ENCODE peak calls at places on chromosomes 1 and 21, in eight cellular contexts. A is naive thymus-derived CD4-positive, alpha-beta T cell; Y is H9; S is cardiac muscle cell; F is esophagus squamous epithelium; Z is upper lobe of right lung; Q is mesendoderm; N is CD8-positive, alpha-beta T cell. R is an unnamed sample. For H3K4me1, the result is how much of the 10 kb centered on the place peaks cover.

GRCh38 chr1:105779727-105780126 is 1276.7 kb upstream of the PRMT6 start:
- DNase-seq in Z (no peak), N (no peak), Y (no peak), Q (no peak), S (no peak), F (no peak), A (no peak), R (no peak)

GRCh38 chr1:78005755-78006154 is 1.0 kb downstream of the DNAJB4 start:
- DNase-seq in N (no peak), F (no peak), Y (no peak), S (peak), Q (no peak), Z (no peak), A (peak), R (peak)

GRCh38 chr1:212291505-212292134 is 6.4 kb downstream of the PPP2R5A start:
- DNase-seq in S (peak), N (no peak), Q (peak), Z (no peak), F (no peak), Y (no peak), A (peak), R (peak)

GRCh38 chr1:157135646-157136045 is 2.5 kb downstream of the ETV3 start:
- DNase-seq in Y (no peak), Q (no peak), N (no peak), Z (no peak), A (no peak), S (peak), F (no peak), R (no peak)

GRCh38 chr1:110084226-110085078 is 14.0 kb upstream of the ALX3 start:
- DNase-seq in Z (peak), Y (no peak), S (peak), F (no peak), N (no peak), Q (no peak), A (peak), R (no peak)

GRCh38 chr1:70003509-70003908 is 201.9 kb downstream of the LRRC40 start:
- DNase-seq in N (no peak), F (no peak), Z (no peak), S (no peak), Y (no peak), Q (no peak), A (no peak), R (no peak)

GRCh38 chr1:1356796-1357401 is 1.5 kb downstream of the MXRA8 start:
- DNase-seq in Q (no peak), Y (no peak), A (no peak), F (no peak), S (no peak), N (no peak), Z (no peak), R (no peak)

GRCh38 chr1:97164276-97164639 is 442.7 kb downstream of the PTBP2 start:
- DNase-seq in Q (no peak), N (no peak), Y (no peak), F (no peak), Z (no peak), S (no peak), A (no peak), R (no peak)

GRCh38 chr1:195733826-195734225 is 874.4 kb downstream of the KCNT2 start:
- DNase-seq in A (no peak), Z (no peak), N (no peak), Q (peak), S (no peak), Y (peak), F (no peak), R (peak)

GRCh38 chr1:21704055-21704660 is 35.0 kb upstream of the RAP1GAP start:
- DNase-seq in A (no peak), Y (no peak), S (no peak), F (no peak), Q (no peak), N (no peak), Z (no peak), R (no peak)

GRCh38 chr1:93995837-93996526 is 86.8 kb upstream of the GCLM start:
- DNase-seq in A (no peak), Y (no peak), Q (no peak), F (no peak), Z (no peak), N (no peak), S (no peak), R (no peak)

GRCh38 chr1:1259119-1259488 is 12.6 kb upstream of the C1QTNF12 start:
- DNase-seq in S (no peak), A (no peak), Q (no peak), Y (no peak), Z (no peak), N (no peak), F (no peak), R (no peak)

GRCh38 chr1:205748398-205749093 is 1.4 kb downstream of the NUCKS1 start:
- DNase-seq in F (no peak), A (peak), Q (peak), Y (no peak), N (no peak), Z (no peak), S (peak), R (peak)

GRCh38 chr1:30514945-30515344 is 208.4 kb downstream of the MATN1 start:
- DNase-seq in A (no peak), F (no peak), Y (peak), Q (no peak), S (no peak), N (no peak), Z (no peak), R (no peak)

GRCh38 chr1:87961992-87962391 is 633.3 kb downstream of the LMO4 start:
- DNase-seq in F (no peak), N (no peak), Q (no peak), Y (no peak), A (no peak), S (peak), Z (no peak), R (no peak)

GRCh38 chr1:70805641-70806040 is 242.0 kb downstream of the PTGER3 start:
- DNase-seq in F (no peak), N (no peak), Q (no peak), S (no peak), Y (no peak), A (no peak), Z (no peak), R (no peak)

GRCh38 chr1:37795340-37796110 is 1.9 kb downstream of the MANEAL start:
- DNase-seq in A (peak), Q (peak), Y (peak), Z (peak), S (peak), F (no peak), N (peak), R (peak)

GRCh38 chr1:32335951-32336867 is at the start of gene MARCKSL1:
- DNase-seq in Y (peak), S (peak), A (peak), Q (peak), F (no peak), N (peak), Z (peak), R (peak)

GRCh38 chr1:230531103-230531502 is 105.0 kb upstream of the PGBD5 start:
- DNase-seq in A (no peak), S (no peak), N (no peak), Q (no peak), Z (no peak), F (no peak), Y (no peak), R (no peak)

GRCh38 chr1:227994632-227995300 is 12.0 kb upstream of the WNT3A start:
- DNase-seq in A (no peak), N (no peak), Q (no peak), Z (no peak), F (no peak), Y (no peak), S (no peak), R (no peak)

GRCh38 chr1:156480411-156481192 is 20.0 kb downstream of the MEF2D start:
- DNase-seq in N (peak), F (no peak), A (peak), Z (peak), Q (peak), S (peak), Y (peak), R (no peak)

GRCh38 chr21:45089964-45090363 is 15.6 kb downstream of the ADARB1 start:
- DNase-seq in F (no peak), Q (no peak), S (no peak), Y (no peak), A (no peak), N (no peak), Z (no peak), R (no peak)
- H3K4me1 ChIP-seq in F (under half), Q (under half), S (under half), Y (under half), A (under half), N (half or more), Z (under half), R (under half)

GRCh38 chr1:83034846-83035245 is 964.1 kb downstream of the TTLL7 start:
- DNase-seq in Y (no peak), F (no peak), S (no peak), A (no peak), Z (no peak), Q (no peak), N (no peak), R (peak)

GRCh38 chr1:83029050-83029449 is 969.9 kb downstream of the TTLL7 start:
- DNase-seq in A (no peak), Z (no peak), S (no peak), Q (peak), N (no peak), F (no peak), Y (no peak), R (no peak)

GRCh38 chr1:83028467-83028866 is 970.5 kb downstream of the TTLL7 start:
- DNase-seq in Z (no peak), Q (no peak), A (no peak), Y (no peak), F (no peak), N (no peak), S (no peak), R (no peak)

GRCh38 chr1:83029916-83030315 is 969.0 kb downstream of the TTLL7 start:
- DNase-seq in N (no peak), Q (no peak), S (no peak), A (no peak), Y (no peak), Z (no peak), F (no peak), R (no peak)

GRCh38 chr1:83033682-83034081 is 965.2 kb downstream of the TTLL7 start:
- DNase-seq in Y (no peak), S (no peak), Q (peak), N (no peak), Z (no peak), A (no peak), F (no peak), R (no peak)
- H3K27ac ChIP-seq in Y (no peak), S (no peak), Q (no peak), N (no peak), Z (no peak), A (no peak), F (no peak), R (no peak)

GRCh38 chr1:8396083-8396911 is 78.4 kb downstream of the SLC45A1 start:
- DNase-seq in S (peak), N (no peak), Y (no peak), Q (peak), Z (no peak), A (no peak), F (no peak), R (no peak)

GRCh38 chr1:8395433-8395866 is 77.5 kb downstream of the SLC45A1 start:
- DNase-seq in N (peak), F (no peak), Y (no peak), Q (no peak), A (peak), S (no peak), Z (no peak), R (no peak)

GRCh38 chr1:8392522-8392921 is 74.6 kb downstream of the SLC45A1 start:
- DNase-seq in Y (no peak), S (peak), Q (no peak), F (no peak), N (no peak), A (no peak), Z (no peak), R (no peak)

GRCh38 chr1:8396912-8397406 is 79.0 kb downstream of the SLC45A1 start:
- DNase-seq in N (no peak), A (no peak), Q (peak), F (no peak), Y (no peak), Z (no peak), S (peak), R (peak)

GRCh38 chr1:8394456-8395321 is 76.8 kb downstream of the SLC45A1 start:
- DNase-seq in Y (no peak), S (peak), Q (no peak), A (no peak), Z (no peak), N (no peak), F (no peak), R (no peak)
- H3K4me1 ChIP-seq in Y (under half), S (under half), Q (under half), A (under half), Z (under half), N (under half), F (under half), R (under half)

GRCh38 chr21:42190492-42190875 is 28.5 kb upstream of the ABCG1 start:
- DNase-seq in A (no peak), Z (no peak), Q (no peak), S (no peak), Y (no peak), N (no peak), F (no peak), R (no peak)
- H3K27ac ChIP-seq in A (no peak), Z (no peak), Q (no peak), S (no peak), Y (no peak), N (no peak), F (no peak), R (no peak)

DNA sequence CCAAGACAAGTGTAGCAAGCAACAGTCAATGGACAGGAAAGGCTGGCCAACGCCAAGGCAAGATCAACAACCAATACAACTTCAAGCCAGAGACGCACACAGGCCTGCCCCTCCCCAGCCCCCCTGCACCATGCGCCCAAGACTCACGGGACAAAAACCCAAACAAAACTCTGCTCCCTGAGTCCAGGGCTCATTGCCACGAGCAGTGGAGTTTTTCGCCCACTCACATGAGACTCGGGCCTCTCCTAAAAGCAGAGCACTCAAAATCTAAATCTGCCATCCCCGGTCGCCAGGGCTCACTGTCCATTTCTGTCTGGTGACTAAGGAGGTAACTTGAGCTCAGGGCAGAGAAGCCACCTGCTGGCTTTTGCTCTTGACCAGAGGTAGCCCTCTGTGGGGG is 174.8 kb downstream of the CLIC6 start:
- DNase-seq in F (no peak), Z (no peak), S (no peak), A (no peak), Q (no peak), Y (no peak), N (no peak), R (no peak)
- H3K4me1 ChIP-seq in F (under half), Z (under half), S (under half), A (under half), Q (under half), Y (under half), N (under half), R (under half)

DNA sequence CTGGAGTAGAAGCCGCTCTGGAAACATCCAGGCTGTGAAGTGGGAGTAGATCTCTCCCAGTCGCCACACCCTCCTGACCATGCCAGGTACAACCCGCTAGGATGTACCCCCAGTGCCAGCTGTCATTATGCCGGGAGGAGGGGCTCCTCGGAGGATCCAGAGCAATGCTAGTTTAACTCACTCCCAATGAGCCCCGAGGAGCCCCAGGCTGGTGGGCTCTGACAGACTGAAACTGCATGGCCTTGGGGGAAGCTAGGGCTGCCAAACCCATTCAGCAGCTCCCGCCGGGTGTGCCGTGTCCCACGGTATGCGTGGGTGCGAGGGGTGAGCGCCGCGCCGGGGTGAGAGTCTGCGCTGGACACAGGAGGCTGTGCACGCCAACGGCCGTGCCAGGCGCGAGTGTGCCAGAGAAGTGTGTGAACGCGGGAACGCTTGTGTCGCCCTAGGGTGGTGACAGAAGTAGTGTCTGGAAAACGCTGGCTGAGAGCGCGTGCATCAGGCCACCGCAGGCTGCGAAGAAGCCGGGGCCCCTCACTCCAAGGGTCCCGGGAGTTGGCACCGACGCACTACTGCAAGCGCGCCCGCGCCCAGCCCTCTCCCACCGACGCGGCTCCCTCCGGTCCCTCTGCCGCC is 177.1 kb upstream of the EDN2 start:
- DNase-seq in N (peak), Y (no peak), Z (peak), F (no peak), Q (no peak), A (no peak), S (no peak), R (peak)
- H3K27ac ChIP-seq in N (no peak), Y (no peak), Z (peak), F (peak), Q (no peak), A (peak), S (no peak), R (no peak)

GRCh38 chr1:23553206-23553895 is 6.0 kb downstream of the ID3 start:
- DNase-seq in Y (peak), A (no peak), F (no peak), N (no peak), S (no peak), Z (no peak), Q (no peak), R (no peak)
- H3K4me1 ChIP-seq in Y (under half), A (under half), F (under half), N (under half), S (under half), Z (under half), Q (under half), R (under half)